ENCODE peak calls at places on chromosomes 4 and X, in eight cellular contexts. X, J, V, P, N, Y, U and T are unnamed samples.
A peak's percentile ranks its signal among the peaks of the same experiment; 100 is the strongest.

GRCh38 chrX:111756486-111756885 is 75.5 kb downstream of the ALG13 start:
- DNase-seq in P (no peak), U (no peak), J (no peak), N (no peak), Y (no peak), X (no peak), V (no peak), T (no peak)

GRCh38 chr4:124534133-124534532 is 178.4 kb downstream of the ANKRD50 start:
- DNase-seq in Y (no peak), P (no peak), U (no peak), J (no peak), X (no peak), V (no peak), N (no peak), T (no peak)

GRCh38 chr4:67087897-67088296 is 457.4 kb downstream of the CENPC start:
- DNase-seq in X (no peak), V (peak; percentile 81), U (peak; percentile 74), N (no peak), J (peak; percentile 20), P (peak; percentile 77), Y (peak; percentile 29), T (no peak)

GRCh38 chr4:145887241-145887964 is 51.2 kb downstream of the ZNF827 start:
- DNase-seq in N (peak; percentile 77), Y (no peak), V (peak; percentile 62), U (peak; percentile 22), J (no peak), X (no peak), P (peak; percentile 76), T (no peak)

GRCh38 chr4:2067446-2068197 is 8.5 kb downstream of the NAT8L start:
- DNase-seq in P (no peak), X (no peak), V (no peak), N (no peak), Y (no peak), J (no peak), U (no peak), T (no peak)

GRCh38 chr4:63316633-63317032 is 1092.6 kb downstream of the TECRL start:
- DNase-seq in J (no peak), V (no peak), Y (no peak), N (no peak), U (no peak), P (no peak), X (no peak), T (no peak)

GRCh38 chrX:11480626-11481025 is 185.1 kb downstream of the ARHGAP6 start:
- DNase-seq in V (no peak), U (no peak), J (no peak), N (no peak), Y (no peak), X (no peak), P (no peak), T (no peak)

GRCh38 chr4:112766422-112766821 is 129.5 kb downstream of the LARP7 start:
- DNase-seq in U (peak; percentile 27), V (peak; percentile 65), X (no peak), N (peak; percentile 20), J (no peak), P (no peak), Y (no peak), T (no peak)

GRCh38 chr4:22762548-22762947 is 69.8 kb downstream of the GBA3 start:
- DNase-seq in Y (no peak), U (no peak), N (no peak), J (no peak), V (no peak), X (no peak), P (no peak), T (no peak)

GRCh38 chrX:19628006-19628575 is 112.8 kb upstream of the MAP3K15 start:
- DNase-seq in U (no peak), Y (no peak), X (no peak), J (no peak), N (peak; percentile 54), P (no peak), V (no peak), T (no peak)

GRCh38 chr4:86788826-86789225 is 60.4 kb downstream of the SLC10A6 start:
- DNase-seq in X (no peak), N (peak; percentile 3), V (no peak), Y (no peak), J (no peak), P (no peak), U (no peak), T (no peak)

GRCh38 chr4:60128916-60129315 is 1071.2 kb upstream of the ADGRL3 start:
- DNase-seq in N (peak; percentile 59), Y (no peak), P (no peak), U (peak; percentile 31), J (no peak), V (no peak), X (no peak), T (no peak)

GRCh38 chr4:76087007-76087769 is 12.7 kb downstream of the ART3 start:
- DNase-seq in J (peak; percentile 39), P (no peak), V (no peak), U (peak; percentile 73), X (peak; percentile 49), N (peak; percentile 52), Y (no peak), T (peak; percentile 58)

GRCh38 chr4:2083826-2084160 is 24.7 kb downstream of the NAT8L start:
- DNase-seq in P (no peak), N (no peak), J (no peak), Y (no peak), V (no peak), X (no peak), U (no peak), T (no peak)

GRCh38 chr4:47238697-47239096 is 207.3 kb downstream of the GABRB1 start:
- DNase-seq in N (peak; percentile 34), X (no peak), J (no peak), Y (no peak), U (no peak), P (no peak), V (no peak), T (no peak)

GRCh38 chr4:179663641-179664431 is 2221.6 kb upstream of the AGA start:
- DNase-seq in Y (no peak), X (no peak), V (no peak), J (no peak), U (no peak), P (no peak), N (no peak), T (no peak)

GRCh38 chr4:179664628-179665027 is 2222.4 kb upstream of the AGA start:
- DNase-seq in N (no peak), U (no peak), V (no peak), Y (no peak), J (no peak), P (no peak), X (no peak), T (no peak)

GRCh38 chr4:179666226-179666625 is 2224.0 kb upstream of the AGA start:
- DNase-seq in N (no peak), U (no peak), J (no peak), V (no peak), P (no peak), X (no peak), Y (no peak), T (no peak)

DNA sequence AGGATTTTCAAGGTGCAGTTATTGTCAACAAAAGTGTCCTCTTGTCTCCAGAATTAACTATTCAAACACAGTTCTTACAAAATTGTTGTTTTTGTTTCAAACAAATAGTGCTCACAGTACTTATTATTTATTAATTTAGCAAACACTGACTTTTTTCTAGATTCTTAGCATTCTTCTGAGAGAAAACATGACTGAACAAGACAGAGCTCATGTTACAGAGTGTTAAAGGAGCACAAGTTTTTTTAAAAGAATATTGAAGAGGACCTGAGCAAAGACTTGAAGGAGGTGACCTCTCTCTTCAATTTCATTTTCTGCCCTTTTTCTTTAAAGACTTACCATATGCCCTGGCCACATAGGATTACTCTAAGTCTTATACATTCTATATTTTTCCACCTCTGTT is 2220.3 kb upstream of the AGA start:
- DNase-seq in U (no peak), J (no peak), N (peak; percentile 32), Y (no peak), V (no peak), X (no peak), P (no peak), T (no peak)
- H3K27ac ChIP-seq in U (no peak overlapping the region), J (no peak overlapping the region), N (no peak overlapping the region), Y (no peak overlapping the region), V (no peak overlapping the region), X (no peak overlapping the region), P (no peak overlapping the region), T (no peak overlapping the region)

DNA sequence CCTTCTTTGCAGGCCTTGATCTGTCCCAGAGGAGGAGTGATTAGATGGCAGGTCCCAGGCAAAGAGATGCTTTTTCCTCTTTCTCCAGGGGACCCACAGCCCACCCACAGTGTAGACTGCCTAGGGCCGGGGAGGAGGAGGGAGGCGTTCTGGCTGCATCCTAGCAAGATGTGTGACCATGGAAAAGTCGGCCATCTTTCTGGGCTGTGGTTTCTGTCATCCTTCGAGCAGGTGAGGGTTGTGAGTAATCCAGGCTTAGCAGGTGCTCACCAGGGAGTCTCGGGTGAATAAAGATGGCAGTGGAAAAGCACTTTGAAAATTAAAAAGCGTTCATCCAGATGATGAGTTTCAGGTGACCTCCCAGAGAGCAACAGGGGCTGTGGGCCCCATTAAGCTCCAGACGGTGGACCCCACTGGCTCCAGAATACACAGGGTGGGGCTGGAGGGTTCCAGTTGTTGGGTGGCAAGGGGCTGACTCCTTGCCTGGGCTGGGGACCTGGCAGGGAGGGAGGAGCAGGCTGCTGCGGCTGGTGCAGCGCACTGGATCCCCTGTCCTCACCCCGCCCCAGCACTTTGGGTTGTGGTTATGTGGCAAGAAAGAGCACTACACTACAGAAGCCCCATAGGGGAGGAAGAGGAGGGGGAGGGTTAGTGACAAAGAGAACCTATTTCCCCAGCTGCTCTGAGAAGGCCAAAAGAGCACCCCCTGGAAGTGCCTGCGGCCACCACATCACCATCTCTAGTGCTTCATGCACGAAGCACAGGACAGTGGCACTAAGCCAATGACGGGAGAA is 23.7 kb downstream of the ELF4 start:
- DNase-seq in J (no peak), N (no peak), P (no peak), U (no peak), X (no peak), V (peak; percentile 67), Y (peak; percentile 74), T (no peak)
- H3K27ac ChIP-seq in J (peak overlapping the region; percentile 17), N (no peak overlapping the region), P (no peak overlapping the region), U (no peak overlapping the region), X (peak overlapping the region; percentile 73), V (peak overlapping the region; percentile 89), Y (peak overlapping the region; percentile 62), T (no peak overlapping the region)

DNA sequence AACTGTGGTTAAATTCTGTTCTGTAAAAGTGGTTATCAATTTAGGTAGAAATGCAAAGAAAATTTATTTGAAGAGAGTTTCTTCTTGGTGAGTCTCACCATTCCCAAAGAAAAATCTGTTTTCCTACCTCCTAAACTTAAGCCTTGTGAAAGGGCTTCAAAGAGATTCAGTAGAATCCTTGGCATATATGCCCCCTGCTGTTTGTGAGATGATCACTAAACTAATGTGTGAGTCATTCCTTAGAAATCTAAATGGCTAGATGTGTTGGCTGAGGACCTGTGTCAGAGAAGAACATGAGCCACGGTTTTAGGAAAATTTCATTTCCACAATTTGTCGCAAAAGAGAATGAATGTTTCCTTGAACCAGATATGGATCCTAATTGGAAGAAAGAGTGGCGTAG is 260.9 kb downstream of the SLC7A11 start:
- DNase-seq in Y (no peak), P (no peak), N (peak; percentile 49), U (peak; percentile 61), J (no peak), X (no peak), V (no peak), T (no peak)
- H3K27ac ChIP-seq in Y (no peak overlapping the region), P (no peak overlapping the region), N (no peak overlapping the region), U (no peak overlapping the region), J (no peak overlapping the region), X (no peak overlapping the region), V (no peak overlapping the region), T (no peak overlapping the region)

DNA sequence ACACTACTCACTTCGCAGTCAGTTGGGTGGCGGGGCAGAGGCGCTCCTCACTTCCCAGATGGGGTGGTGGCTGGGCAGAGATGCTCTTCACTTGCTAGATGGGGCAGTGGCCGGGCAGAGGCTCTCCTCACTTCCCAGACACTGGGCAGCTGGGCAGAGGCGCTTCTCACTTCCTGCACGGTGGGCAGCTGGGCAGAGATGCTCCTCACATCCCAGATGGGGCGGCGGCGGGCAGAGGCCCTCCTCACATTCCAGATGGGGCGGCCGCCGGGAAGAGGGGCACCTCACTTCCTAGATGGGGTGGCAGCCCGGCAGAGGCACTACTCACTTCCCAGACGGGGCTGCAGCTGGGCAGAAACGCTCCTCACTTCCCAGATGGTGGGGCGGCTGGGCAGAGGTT is 199.8 kb downstream of the RTL9 start:
- DNase-seq in P (no peak), X (no peak), V (no peak), U (no peak), Y (no peak), J (no peak), N (no peak), T (no peak)
- H3K27ac ChIP-seq in P (no peak overlapping the region), X (no peak overlapping the region), V (no peak overlapping the region), U (no peak overlapping the region), Y (no peak overlapping the region), J (no peak overlapping the region), N (no peak overlapping the region), T (no peak overlapping the region)